ENCODE peak calls at places on chromosome 3, in eight cellular contexts. Z, X, K, S, P, D, E and U are unnamed samples. For H3K9me2 and H3K4me1, the result is how much of the 10 kb centered on the place peaks cover.

GRCh38 chr3:43249405-43249804 is 36.9 kb upstream of the SNRK start:
- DNase-seq in E (no peak), X (no peak), K (no peak), Z (no peak), S (no peak), P (no peak), D (no peak), U (no peak)

GRCh38 chr3:56899851-56900250 is 98.1 kb upstream of the ARHGEF3 start:
- DNase-seq in K (no peak), P (no peak), D (no peak), S (no peak), X (no peak), E (no peak), Z (no peak), U (no peak)

GRCh38 chr3:106130384-106131084 is 261.7 kb upstream of the CBLB start:
- DNase-seq in P (peak), Z (no peak), E (no peak), S (peak), D (no peak), X (peak), K (no peak), U (no peak)

GRCh38 chr3:153285194-153285641 is 123.2 kb downstream of the RAP2B start:
- DNase-seq in X (peak), S (peak), D (no peak), P (peak), Z (no peak), K (no peak), E (no peak), U (peak)

GRCh38 chr3:193134895-193135294 is 106.1 kb upstream of the PLAAT1 start:
- DNase-seq in P (peak), E (no peak), Z (no peak), X (no peak), D (no peak), K (no peak), S (no peak), U (no peak)

GRCh38 chr3:182165234-182165633 is 453.5 kb downstream of the SOX2 start:
- DNase-seq in P (peak), E (no peak), K (no peak), Z (no peak), S (peak), X (no peak), D (no peak), U (peak)

GRCh38 chr3:191391873-191392808 is 61.8 kb upstream of the UTS2B start:
- DNase-seq in P (no peak), S (no peak), D (no peak), X (peak), K (no peak), E (no peak), Z (no peak), U (no peak)

GRCh38 chr3:100311011-100311410 is 23.5 kb upstream of the NIT2 start:
- DNase-seq in E (no peak), K (no peak), P (no peak), X (no peak), D (no peak), Z (no peak), S (no peak), U (no peak)

GRCh38 chr3:12816521-12817340 is 20.3 kb downstream of the CAND2 start:
- DNase-seq in S (no peak), K (no peak), X (no peak), E (no peak), P (no peak), D (no peak), Z (no peak), U (no peak)

GRCh38 chr3:123493912-123494311 is 45.0 kb upstream of the ADCY5 start:
- DNase-seq in K (no peak), X (no peak), E (no peak), D (no peak), Z (no peak), P (no peak), S (no peak), U (no peak)

GRCh38 chr3:157559401-157559800 is 56.2 kb upstream of the VEPH1 start:
- DNase-seq in K (no peak), Z (no peak), D (no peak), X (no peak), P (no peak), S (no peak), E (no peak), U (no peak)

GRCh38 chr3:39485547-39485946 is 18.1 kb downstream of the MOBP start:
- DNase-seq in D (no peak), Z (no peak), P (no peak), S (no peak), E (no peak), K (no peak), X (no peak), U (no peak)

GRCh38 chr3:31086698-31087097 is 192.2 kb upstream of the GADL1 start:
- DNase-seq in S (no peak), Z (no peak), X (no peak), D (no peak), K (no peak), P (no peak), E (no peak), U (no peak)

GRCh38 chr3:12470111-12470510 is 14.2 kb upstream of the TSEN2 start:
- DNase-seq in P (peak), E (no peak), S (no peak), X (no peak), K (no peak), Z (no peak), D (no peak), U (no peak)

GRCh38 chr3:185756477-185756876 is 68.4 kb downstream of the IGF2BP2 start:
- DNase-seq in Z (no peak), E (no peak), X (no peak), P (no peak), D (no peak), K (no peak), S (no peak), U (no peak)

GRCh38 chr3:87173776-87174175 is 53.3 kb upstream of the CHMP2B start:
- DNase-seq in P (no peak), Z (no peak), E (no peak), S (no peak), X (no peak), K (no peak), D (no peak), U (no peak)

GRCh38 chr3:123637131-123637530 is 52.3 kb upstream of the HACD2 start:
- DNase-seq in K (no peak), P (peak), E (no peak), X (peak), S (peak), Z (no peak), D (no peak), U (peak)

GRCh38 chr3:133578548-133579191 is 5.2 kb downstream of the CDV3 start:
- DNase-seq in X (peak), Z (peak), E (no peak), S (peak), K (peak), P (peak), D (peak), U (no peak)

GRCh38 chr3:140250010-140250825 is 315.2 kb downstream of the CLSTN2 start:
- DNase-seq in E (no peak), Z (no peak), P (no peak), S (no peak), D (no peak), X (no peak), K (no peak), U (no peak)

GRCh38 chr3:4805662-4806061 is 173.6 kb upstream of the BHLHE40 start:
- DNase-seq in D (no peak), S (no peak), Z (no peak), P (no peak), E (no peak), X (no peak), K (no peak), U (no peak)

GRCh38 chr3:13548696-13549512 is at the start of gene FBLN2:
- DNase-seq in Z (no peak), X (peak), E (no peak), S (peak), P (no peak), D (peak), K (no peak), U (no peak)

GRCh38 chr3:36227982-36228381 is 152.3 kb upstream of the STAC start:
- DNase-seq in K (no peak), Z (no peak), P (no peak), X (no peak), S (no peak), E (no peak), D (no peak), U (no peak)

GRCh38 chr3:55692295-55692957 is 205.3 kb upstream of the WNT5A start:
- DNase-seq in K (no peak), E (no peak), D (peak), P (no peak), S (no peak), Z (peak), X (no peak), U (no peak)

GRCh38 chr3:181899702-181900101 is 188.0 kb downstream of the SOX2 start:
- DNase-seq in D (no peak), X (no peak), E (peak), K (no peak), S (no peak), P (peak), Z (no peak), U (peak)

GRCh38 chr3:129827765-129828164 is 65.7 kb downstream of the TMCC1 start:
- DNase-seq in S (no peak), D (no peak), X (peak), E (peak), P (no peak), K (no peak), Z (peak), U (no peak)

GRCh38 chr3:116337229-116337628 is 108.1 kb downstream of the LSAMP start:
- DNase-seq in S (no peak), X (no peak), Z (no peak), P (peak), D (no peak), K (no peak), E (no peak), U (no peak)

GRCh38 chr3:152738656-152739055 is 96.3 kb upstream of the P2RY1 start:
- DNase-seq in D (no peak), Z (no peak), E (peak), K (no peak), S (no peak), X (no peak), P (no peak), U (no peak)

GRCh38 chr3:171828852-171829770 is 14.0 kb upstream of the TMEM212 start:
- DNase-seq in E (no peak), S (no peak), Z (no peak), K (no peak), X (no peak), P (no peak), D (no peak), U (peak)

GRCh38 chr3:101890716-101891115 is 41.4 kb downstream of the NFKBIZ start:
- DNase-seq in P (peak), S (no peak), K (no peak), D (no peak), E (no peak), X (no peak), Z (no peak), U (no peak)

GRCh38 chr3:12729313-12729676 is 29.8 kb downstream of the TMEM40 start:
- DNase-seq in E (no peak), S (peak), K (no peak), Z (no peak), P (no peak), D (no peak), X (no peak), U (no peak)

GRCh38 chr3:55489804-55490132 is 2.7 kb upstream of the WNT5A start:
- DNase-seq in X (peak), D (no peak), S (peak), K (no peak), P (peak), E (no peak), Z (no peak), U (peak)

GRCh38 chr3:186366206-186366605 is 4.2 kb upstream of the DGKG start:
- DNase-seq in E (no peak), K (no peak), S (no peak), Z (no peak), P (no peak), D (no peak), X (no peak), U (no peak)

GRCh38 chr3:152301745-152302181 is 33.0 kb downstream of the MBNL1 start:
- DNase-seq in S (no peak), D (no peak), Z (no peak), E (no peak), K (no peak), X (no peak), P (no peak), U (no peak)

DNA sequence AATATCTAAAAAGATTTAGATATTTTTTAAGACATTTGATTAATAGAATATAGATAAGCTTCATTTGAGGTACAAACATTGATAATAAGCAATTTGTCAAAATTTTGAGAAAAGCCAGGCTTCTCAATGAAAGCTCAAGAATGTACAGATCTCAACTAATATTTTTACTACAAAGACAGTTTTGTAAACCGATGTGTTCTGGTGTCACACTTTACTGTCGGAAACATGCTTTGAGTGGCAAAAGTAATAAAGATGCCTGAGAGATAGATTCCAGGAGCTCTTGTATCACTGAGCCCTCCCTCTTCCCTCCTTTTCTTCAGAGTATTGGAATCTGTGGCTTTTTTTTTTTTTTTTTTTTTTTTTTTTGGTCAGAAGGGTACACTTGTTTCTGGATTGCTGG is 45.0 kb upstream of the THRB start:
- DNase-seq in X (no peak), Z (no peak), D (no peak), E (no peak), K (no peak), P (no peak), S (no peak), U (no peak)
- H3K9me2 ChIP-seq in X (under half), Z (under half), D (under half), E (under half), K (under half), P (under half), S (under half), U (under half)

GRCh38 chr3:45043715-45044299 is 17.7 kb downstream of the CLEC3B start:
- DNase-seq in P (peak), D (no peak), Z (no peak), X (no peak), E (no peak), S (peak), K (no peak), U (peak)
- TF ChIP-seq CTCF in P (peak), D (peak), Z (no peak), X (peak), E (no peak), S (no peak), K (no peak), U (no peak)

DNA sequence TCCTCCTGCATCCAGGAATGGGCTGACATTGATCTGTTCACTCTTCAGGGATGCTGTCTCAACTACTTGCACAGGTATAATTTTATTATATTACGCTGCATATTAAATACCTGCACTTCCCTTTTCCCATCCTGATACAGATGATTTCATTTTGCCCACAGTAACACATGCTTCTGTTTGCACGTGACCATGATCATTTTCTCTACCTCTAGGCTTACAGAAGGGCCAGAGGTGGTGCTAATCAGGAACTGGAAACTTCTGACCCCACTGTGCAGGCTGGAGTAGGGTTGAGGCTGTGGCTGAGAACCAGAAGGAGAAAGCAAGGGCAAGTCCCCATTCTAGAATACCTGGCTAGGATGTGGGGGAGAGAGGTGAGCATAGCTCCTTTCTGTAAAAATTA is 304.8 kb downstream of the PTPRG start:
- DNase-seq in X (no peak), K (no peak), Z (no peak), P (no peak), D (no peak), S (no peak), E (no peak), U (no peak)
- H3K4me1 ChIP-seq in X (half or more), K (under half), Z (under half), P (under half), D (under half), S (under half), E (under half), U (under half)

GRCh38 chr3:121914081-121914998 is 20.1 kb downstream of the SLC15A2 start:
- DNase-seq in D (no peak), K (no peak), P (no peak), X (peak), E (no peak), Z (no peak), S (no peak), U (no peak)

GRCh38 chr3:121916189-121916588 is 22.0 kb downstream of the SLC15A2 start:
- DNase-seq in Z (no peak), K (no peak), X (no peak), S (no peak), E (no peak), D (no peak), P (peak), U (peak)

GRCh38 chr3:121918779-121919483 is 24.7 kb downstream of the SLC15A2 start:
- DNase-seq in D (no peak), Z (no peak), X (no peak), P (no peak), E (no peak), S (no peak), K (no peak), U (peak)

GRCh38 chr3:121913305-121913704 is 19.1 kb downstream of the SLC15A2 start:
- DNase-seq in D (no peak), K (no peak), Z (no peak), X (no peak), P (no peak), E (no peak), S (no peak), U (no peak)
- H3K9me2 ChIP-seq in D (under half), K (under half), Z (under half), X (under half), P (under half), E (under half), S (under half), U (under half)

GRCh38 chr3:25904248-25904647 is 114.4 kb downstream of the OXSM start:
- DNase-seq in X (peak), Z (peak), S (no peak), E (no peak), K (no peak), D (no peak), P (no peak), U (no peak)
- TF ChIP-seq CTCF in X (peak), Z (peak), S (peak), E (peak), K (peak), D (no peak), P (peak), U (peak)

GRCh38 chr3:15905041-15905440 is 107.3 kb upstream of the ANKRD28 start:
- DNase-seq in S (no peak), D (no peak), E (no peak), X (no peak), Z (no peak), P (no peak), K (no peak), U (no peak)

GRCh38 chr3:15899438-15899837 is 101.7 kb upstream of the ANKRD28 start:
- DNase-seq in D (no peak), Z (peak), X (no peak), K (peak), S (no peak), E (no peak), P (peak), U (no peak)

GRCh38 chr3:15903776-15904720 is 106.3 kb upstream of the ANKRD28 start:
- DNase-seq in P (peak), K (no peak), X (no peak), E (no peak), S (no peak), Z (no peak), D (no peak), U (no peak)

DNA sequence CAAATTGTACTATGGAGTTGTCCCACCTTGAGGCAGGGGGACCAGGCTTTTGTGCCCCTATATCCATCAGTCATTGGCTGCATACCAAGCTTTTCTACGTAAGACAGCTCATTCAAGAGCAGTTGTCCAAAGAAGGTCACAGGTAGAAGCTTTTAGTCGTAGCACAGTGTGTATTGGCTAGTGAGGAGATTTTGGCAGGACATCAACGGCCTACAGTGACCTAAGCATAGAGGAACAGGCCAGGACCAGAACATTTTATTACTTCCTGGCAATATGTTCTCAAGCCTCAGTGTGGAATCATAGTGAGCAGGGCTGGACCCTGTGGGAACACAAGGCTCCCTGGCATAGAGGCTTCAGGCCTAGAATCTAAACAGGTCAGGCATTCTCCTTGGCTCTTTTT is 105.4 kb upstream of the ANKRD28 start:
- DNase-seq in Z (no peak), X (no peak), K (no peak), S (no peak), E (no peak), D (no peak), P (no peak), U (no peak)
- H3K4me1 ChIP-seq in Z (under half), X (under half), K (under half), S (under half), E (under half), D (under half), P (under half), U (under half)

DNA sequence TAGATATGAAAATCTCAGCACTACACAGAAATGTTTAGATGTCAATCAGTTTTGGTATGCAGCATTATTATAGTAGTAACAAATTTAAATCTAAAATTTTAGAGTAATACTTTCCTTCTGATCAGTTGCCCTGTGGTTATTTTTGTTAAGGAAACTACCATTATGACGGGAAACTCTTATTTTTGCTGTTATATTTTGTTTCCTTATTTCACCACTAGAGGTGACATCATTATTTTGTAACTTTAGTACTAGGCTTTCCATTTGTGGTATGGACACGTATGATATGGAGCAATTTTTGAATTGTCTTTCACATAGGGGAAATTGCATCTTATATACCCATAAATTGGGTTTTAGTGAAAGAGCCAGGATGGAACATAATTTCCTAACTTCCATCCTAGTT is 19.6 kb upstream of the PPP4R2 start:
- DNase-seq in P (no peak), E (no peak), X (no peak), Z (no peak), D (no peak), S (no peak), K (no peak), U (no peak)
- H3K9me2 ChIP-seq in P (under half), E (under half), X (under half), Z (under half), D (under half), S (under half), K (under half), U (under half)

GRCh38 chr3:46266598-46266997 is 24.3 kb downstream of the CCR3 start:
- DNase-seq in Z (no peak), D (no peak), P (peak), K (no peak), E (no peak), S (no peak), X (no peak), U (peak)
- TF ChIP-seq CTCF in Z (no peak), D (no peak), P (no peak), K (no peak), E (no peak), S (no peak), X (no peak), U (no peak)

DNA sequence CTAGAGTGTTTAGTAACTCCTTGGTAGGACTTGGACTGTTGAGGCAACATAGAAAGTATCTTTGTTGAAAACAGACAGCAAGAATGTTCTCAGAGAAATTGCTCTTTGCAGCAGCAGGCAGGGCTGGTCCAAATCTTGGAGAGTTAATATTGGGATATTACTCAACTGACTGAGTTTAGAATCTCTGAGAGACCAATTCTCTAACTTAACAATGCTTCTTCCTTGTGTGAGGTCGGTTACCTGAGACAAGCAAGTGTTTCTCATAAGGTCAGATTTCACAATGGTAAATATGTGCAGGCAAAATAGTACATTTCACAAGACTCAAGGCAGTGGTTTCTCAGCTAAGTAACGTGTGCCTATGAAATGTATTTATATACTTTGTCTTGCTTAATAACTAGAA is 147.7 kb upstream of the IL12A start:
- DNase-seq in X (no peak), E (no peak), D (no peak), S (no peak), Z (no peak), P (peak), K (no peak), U (no peak)
- H3K4me1 ChIP-seq in X (under half), E (under half), D (under half), S (under half), Z (under half), P (under half), K (under half), U (under half)

GRCh38 chr3:51964521-51964920 is 2.7 kb downstream of the PCBP4 start:
- DNase-seq in S (no peak), K (no peak), D (no peak), P (no peak), Z (no peak), E (no peak), X (no peak), U (no peak)
- H3K9me2 ChIP-seq in S (under half), K (under half), D (under half), P (under half), Z (under half), E (under half), X (under half), U (under half)